ENCODE peak calls at places on chromosome 22, in seven cellular contexts. F, R, P, O, J, M and Z are unnamed samples.
A peak's percentile ranks its signal among the peaks of the same experiment; 100 is the strongest.

GRCh38 chr22:28600546-28601143 is 79.0 kb downstream of the TTC28 start:
- DNase-seq in F (peak; percentile 71), R (peak; percentile 33), P (peak; percentile 37), O (peak; percentile 46), J (peak; percentile 78), M (peak; percentile 27), Z (peak; percentile 70)

GRCh38 chr22:23570681-23571080 is 9.4 kb downstream of the IGLL1 start:
- DNase-seq in F (no peak), R (no peak), P (no peak), O (no peak), J (no peak), M (no peak), Z (no peak)

GRCh38 chr22:30356392-30357230 is at the start of the genes CCDC157 and SF3A1:
- DNase-seq in F (peak; percentile 88), R (peak; percentile 90), P (peak; percentile 96), O (peak; percentile 71), J (peak; percentile 92), M (peak; percentile 83), Z (peak; percentile 81)

GRCh38 chr22:31912402-31912733 is 32.0 kb upstream of the YWHAH start:
- DNase-seq in F (peak; percentile 50), R (no peak), P (no peak), O (no peak), J (peak; percentile 43), M (no peak), Z (no peak)

GRCh38 chr22:41799486-41800347 is 762 bp upstream of the CCDC134 start:
- DNase-seq in F (no peak), R (peak; percentile 35), P (no peak), O (no peak), J (peak; percentile 22), M (no peak), Z (no peak)

GRCh38 chr22:43260818-43261217 is 73.9 kb upstream of the TTLL12 start:
- DNase-seq in F (no peak), R (no peak), P (no peak), O (no peak), J (no peak), M (no peak), Z (no peak)

GRCh38 chr22:31995046-31995445 is 48.0 kb upstream of the SLC5A1 start:
- DNase-seq in F (no peak), R (no peak), P (no peak), O (no peak), J (no peak), M (no peak), Z (peak; percentile 4)

GRCh38 chr22:35054064-35054463 is 11.9 kb upstream of the ISX start:
- DNase-seq in F (no peak), R (no peak), P (no peak), O (no peak), J (no peak), M (no peak), Z (no peak)

GRCh38 chr22:35150163-35151107 is 84.5 kb downstream of the ISX start:
- DNase-seq in F (peak; percentile 37), R (peak; percentile 86), P (peak; percentile 63), O (no peak), J (peak; percentile 57), M (peak; percentile 2), Z (peak; percentile 54)

GRCh38 chr22:19430890-19431541 is 517 bp downstream of the HIRA start:
- DNase-seq in F (peak; percentile 25), R (peak; percentile 75), P (peak; percentile 49), O (no peak), J (peak; percentile 38), M (no peak), Z (peak; percentile 7)

GRCh38 chr22:39935622-39936021 is 24.6 kb upstream of the TMA7B start:
- DNase-seq in F (no peak), R (no peak), P (no peak), O (no peak), J (no peak), M (no peak), Z (no peak)

GRCh38 chr22:40156001-40156516 is 21.7 kb upstream of the TNRC6B start:
- DNase-seq in F (peak; percentile 37), R (peak; percentile 67), P (peak; percentile 34), O (no peak), J (peak; percentile 47), M (peak; percentile 58), Z (peak; percentile 87)

GRCh38 chr22:27110985-27111451 is 453.6 kb downstream of the MIAT start:
- DNase-seq in F (no peak), R (no peak), P (peak; percentile 87), O (no peak), J (peak; percentile 33), M (peak; percentile 95), Z (no peak)

GRCh38 chr22:49768511-49768910 is 59.2 kb downstream of the BRD1 start:
- DNase-seq in F (no peak), R (no peak), P (no peak), O (no peak), J (no peak), M (no peak), Z (no peak)

GRCh38 chr22:42910221-42910942 is 53.3 kb upstream of the ARFGAP3 start:
- DNase-seq in F (no peak), R (no peak), P (no peak), O (no peak), J (no peak), M (no peak), Z (no peak)

GRCh38 chr22:22110548-22111266 is 128.1 kb upstream of the TOP3B start:
- DNase-seq in F (peak; percentile 57), R (peak; percentile 36), P (peak; percentile 22), O (peak; percentile 20), J (peak; percentile 79), M (peak; percentile 63), Z (peak; percentile 73)

GRCh38 chr22:45872659-45873263 is 104.2 kb downstream of the WNT7B start:
- DNase-seq in F (no peak), R (no peak), P (no peak), O (no peak), J (no peak), M (no peak), Z (no peak)

GRCh38 chr22:31244044-31244942 is 32.2 kb downstream of the LIMK2 start:
- DNase-seq in F (peak; percentile 61), R (no peak), P (peak; percentile 88), O (no peak), J (peak; percentile 90), M (peak; percentile 97), Z (peak; percentile 68)

GRCh38 chr22:29820941-29821789 is 16.9 kb downstream of the ASCC2 start:
- DNase-seq in F (peak; percentile 86), R (peak; percentile 86), P (peak; percentile 36), O (peak; percentile 68), J (peak; percentile 98), M (peak; percentile 98), Z (peak; percentile 94)

GRCh38 chr22:49930596-49931412 is 12.4 kb downstream of the CRELD2 start:
- DNase-seq in F (peak; percentile 58), R (peak; percentile 89), P (peak; percentile 66), O (peak; percentile 24), J (peak; percentile 70), M (peak; percentile 18), Z (peak; percentile 85)

GRCh38 chr22:38383417-38383816 is 66.2 kb upstream of the CSNK1E start:
- DNase-seq in F (no peak), R (no peak), P (no peak), O (peak; percentile 24), J (no peak), M (no peak), Z (peak; percentile 30)
- H3K4me3 ChIP-seq in F (no peak overlapping the region), R (no peak overlapping the region), P (no peak overlapping the region), O (no peak overlapping the region), J (no peak overlapping the region), M (no peak overlapping the region), Z (no peak overlapping the region)

DNA sequence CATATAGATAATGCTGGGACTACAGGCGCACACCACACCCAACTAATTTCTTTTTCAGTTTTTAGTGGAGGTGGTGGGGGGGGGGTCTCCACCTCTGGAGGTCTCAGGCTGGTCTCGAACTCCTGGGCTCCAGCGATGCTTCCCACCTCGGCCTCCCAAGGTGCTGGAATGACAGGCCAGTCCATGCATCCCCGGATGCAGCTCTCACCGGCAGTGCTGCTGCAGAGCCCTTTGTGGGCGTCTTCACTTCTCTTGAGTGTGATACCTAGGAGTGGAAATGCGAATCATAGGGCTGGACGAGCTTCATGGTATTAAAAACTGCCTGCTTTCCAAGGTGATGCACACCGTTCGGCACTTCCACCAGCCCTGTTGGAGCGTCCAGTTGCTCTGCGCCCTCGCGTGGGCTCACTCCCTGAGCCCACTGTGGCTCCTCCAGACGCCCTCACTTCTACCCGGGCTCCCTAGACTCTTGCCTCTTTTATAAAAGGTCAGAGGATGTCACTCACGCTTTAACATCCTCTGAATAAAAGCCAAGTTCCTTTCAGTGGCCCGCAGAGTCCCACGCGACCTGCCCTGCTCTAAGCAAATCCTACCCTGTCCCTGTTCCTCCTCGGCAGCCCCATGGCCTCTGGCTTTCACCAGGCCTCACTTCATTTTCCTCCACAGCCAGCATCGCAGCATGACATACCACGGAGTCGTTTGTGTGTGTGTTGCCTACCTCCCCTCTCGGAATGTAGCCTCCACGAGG is 833 bp upstream of the BID start:
- DNase-seq in F (no peak), R (no peak), P (no peak), O (no peak), J (no peak), M (no peak), Z (no peak)
- H3K4me3 ChIP-seq in F (no peak overlapping the region), R (no peak overlapping the region), P (no peak overlapping the region), O (peak overlapping the region; percentile 78), J (no peak overlapping the region), M (no peak overlapping the region), Z (peak overlapping the region; percentile 81)

GRCh38 chr22:25059438-25059837 is 106.9 kb downstream of the KIAA1671 start:
- DNase-seq in F (no peak), R (no peak), P (no peak), O (no peak), J (no peak), M (no peak), Z (no peak)
- H3K4me3 ChIP-seq in F (no peak overlapping the region), R (no peak overlapping the region), P (no peak overlapping the region), O (no peak overlapping the region), J (no peak overlapping the region), M (no peak overlapping the region), Z (no peak overlapping the region)

DNA sequence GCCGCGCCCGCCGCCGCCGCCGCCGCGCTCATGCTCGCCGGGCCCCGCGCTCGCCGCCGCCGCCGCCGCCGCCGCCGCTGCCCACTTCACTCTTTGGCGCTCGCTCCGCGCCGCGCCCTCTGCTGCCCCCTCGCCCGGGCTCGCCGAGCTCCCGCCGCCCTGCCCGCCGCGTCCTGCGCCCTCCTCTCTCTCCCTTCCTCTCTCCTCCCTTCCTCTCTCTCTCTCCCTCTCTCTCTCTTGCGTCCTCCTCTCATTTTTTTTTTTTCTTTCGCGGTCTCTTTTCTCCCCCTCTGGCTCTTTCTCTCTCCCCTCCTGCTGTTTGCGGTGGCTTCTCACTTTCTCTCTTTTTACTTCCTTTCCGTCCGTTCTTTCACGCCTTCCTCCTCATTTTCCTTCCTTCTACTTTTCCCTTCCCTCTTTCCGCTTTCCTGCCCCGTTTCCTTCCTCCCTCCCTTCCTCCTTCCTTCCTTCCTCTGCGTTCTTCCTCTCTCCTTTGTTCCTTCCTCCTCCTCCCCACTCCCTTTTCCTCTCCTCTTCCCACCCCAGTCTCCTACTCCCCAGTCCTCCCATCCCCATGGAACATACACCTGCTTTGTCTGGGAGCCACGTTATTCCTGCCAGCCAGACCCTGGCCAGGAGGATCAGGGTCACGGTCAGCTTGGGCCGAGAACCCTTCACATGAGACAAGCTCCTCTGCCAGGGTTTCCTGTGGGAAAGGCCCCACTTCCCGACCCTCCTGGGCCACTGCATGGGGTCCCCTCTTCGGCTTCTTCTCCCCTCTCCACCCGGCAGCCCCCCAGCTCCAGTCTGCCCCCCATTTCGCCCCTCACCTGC is 19.3 kb upstream of the SHISAL1 start:
- DNase-seq in F (no peak), R (no peak), P (peak; percentile 42), O (no peak), J (peak; percentile 13), M (no peak), Z (peak; percentile 11)
- H3K4me3 ChIP-seq in F (no peak overlapping the region), R (no peak overlapping the region), P (no peak overlapping the region), O (peak overlapping the region; percentile 37), J (peak overlapping the region; percentile 31), M (no peak overlapping the region), Z (peak overlapping the region; percentile 63)